ENCODE peak calls at places on chromosome 3, in six cellular contexts. Y, M, D, X, S and G are unnamed samples.

GRCh38 chr3:15693340-15693739 is 91.8 kb downstream of the BTD start:
- DNase-seq in Y (no peak), M (no peak), D (no peak), X (no peak), S (no peak), G (no peak)

GRCh38 chr3:50423543-50423942 is 64.2 kb upstream of the TMEM115 start:
- DNase-seq in Y (no peak), M (no peak), D (no peak), X (no peak), S (no peak), G (no peak)

GRCh38 chr3:81876826-81877225 is 115.4 kb upstream of the GBE1 start:
- DNase-seq in Y (no peak), M (no peak), D (no peak), X (no peak), S (no peak), G (no peak)

GRCh38 chr3:57464801-57465200 is 79.3 kb downstream of the DNAH12 start:
- DNase-seq in Y (no peak), M (no peak), D (no peak), X (no peak), S (no peak), G (peak)

GRCh38 chr3:24475945-24476344 is 18.7 kb downstream of the THRB start:
- DNase-seq in Y (peak), M (no peak), D (no peak), X (peak), S (no peak), G (peak)

GRCh38 chr3:140129885-140130284 is 194.9 kb downstream of the CLSTN2 start:
- DNase-seq in Y (no peak), M (no peak), D (no peak), X (no peak), S (no peak), G (no peak)

GRCh38 chr3:45187597-45188210 is 38.4 kb downstream of the TMEM158 start:
- DNase-seq in Y (no peak), M (no peak), D (no peak), X (no peak), S (no peak), G (no peak)

GRCh38 chr3:147360936-147361670 is 45.2 kb downstream of the ZIC4 start:
- DNase-seq in Y (no peak), M (no peak), D (no peak), X (no peak), S (no peak), G (no peak)

GRCh38 chr3:60555704-60556340 is 695.4 kb downstream of the FHIT start:
- DNase-seq in Y (no peak), M (no peak), D (no peak), X (peak), S (no peak), G (no peak)

GRCh38 chr3:194339836-194340235 is 11.3 kb downstream of the CPN2 start:
- DNase-seq in Y (no peak), M (no peak), D (no peak), X (no peak), S (no peak), G (no peak)

GRCh38 chr3:12752803-12753202 is 6.3 kb downstream of the TMEM40 start:
- DNase-seq in Y (no peak), M (no peak), D (no peak), X (peak), S (no peak), G (peak)

GRCh38 chr3:179956416-179956830 is 80.3 kb downstream of the PEX5L start:
- DNase-seq in Y (peak), M (no peak), D (no peak), X (no peak), S (no peak), G (no peak)

GRCh38 chr3:159322322-159322939 is 520.6 kb downstream of the MFSD1 start:
- DNase-seq in Y (peak), M (peak), D (peak), X (peak), S (peak), G (peak)

GRCh38 chr3:29597376-29598008 is 316.6 kb downstream of the RBMS3 start:
- DNase-seq in Y (no peak), M (no peak), D (no peak), X (no peak), S (no peak), G (no peak)

GRCh38 chr3:16808393-16809107 is 76.2 kb upstream of the PLCL2 start:
- DNase-seq in Y (no peak), M (no peak), D (no peak), X (no peak), S (no peak), G (no peak)

GRCh38 chr3:142228964-142229363 is 3.6 kb upstream of the GK5 start:
- DNase-seq in Y (no peak), M (no peak), D (no peak), X (no peak), S (no peak), G (no peak)

GRCh38 chr3:126685041-126685440 is 19.0 kb upstream of the CHCHD6 start:
- DNase-seq in Y (no peak), M (no peak), D (no peak), X (peak), S (no peak), G (peak)

GRCh38 chr3:133991637-133992036 is 38.1 kb downstream of the SLCO2A1 start:
- DNase-seq in Y (peak), M (no peak), D (no peak), X (peak), S (no peak), G (peak)

GRCh38 chr3:24963762-24964625 is 464.1 kb upstream of the RARB start:
- DNase-seq in Y (peak), M (no peak), D (no peak), X (peak), S (no peak), G (peak)

GRCh38 chr3:109702252-109702651 is 364.9 kb upstream of the DPPA4 start:
- DNase-seq in Y (no peak), M (no peak), D (no peak), X (no peak), S (no peak), G (peak)